ENCODE peak calls at places on chromosomes 6 and 20, in six cellular contexts. Z, R, J, X, G and D are unnamed samples.
A peak's percentile ranks its signal among the peaks of the same experiment; 100 is the strongest.

GRCh38 chr6:40950986-40951730 is 87.9 kb downstream of the UNC5CL start:
- DNase-seq in G (peak; percentile 76), X (no peak), J (peak; percentile 79), R (no peak), Z (peak; percentile 42), D (no peak)

GRCh38 chr6:27161115-27161514 is 86.4 kb upstream of the PRSS16 start:
- DNase-seq in Z (peak; percentile 51), G (no peak), X (no peak), J (no peak), R (no peak), D (no peak)

GRCh38 chr6:53359843-53360834 is 11.4 kb upstream of the ELOVL5 start:
- DNase-seq in X (no peak), G (no peak), J (no peak), R (peak; percentile 63), Z (no peak), D (no peak)

GRCh38 chr6:91482498-91482897 is 895.6 kb upstream of the MAP3K7 start:
- DNase-seq in Z (no peak), X (no peak), R (no peak), G (no peak), J (no peak), D (no peak)

GRCh38 chr6:31007694-31008093 is 2.6 kb upstream of the MUC22 start:
- DNase-seq in J (no peak), Z (no peak), G (peak; percentile 76), X (no peak), R (no peak), D (no peak)

GRCh38 chr20:39429716-39430115 is 467.6 kb downstream of the DHX35 start:
- DNase-seq in R (no peak), X (no peak), J (no peak), Z (peak; percentile 65), G (no peak), D (peak; percentile 6)

GRCh38 chr6:53809691-53810090 is 14.9 kb downstream of the LRRC1 start:
- DNase-seq in G (no peak), R (no peak), J (no peak), Z (no peak), X (no peak), D (no peak)

GRCh38 chr6:115396112-115396906 is 664.4 kb downstream of the FRK start:
- DNase-seq in G (no peak), R (no peak), J (peak; percentile 38), X (no peak), Z (no peak), D (no peak)

GRCh38 chr20:36105731-36106226 is 48.8 kb upstream of the EPB41L1 start:
- DNase-seq in Z (no peak), R (no peak), J (no peak), G (no peak), X (no peak), D (no peak)

GRCh38 chr6:31906122-31906521 is 4.2 kb upstream of the ZBTB12 start:
- DNase-seq in R (no peak), J (peak; percentile 66), G (no peak), Z (peak; percentile 70), X (no peak), D (no peak)

GRCh38 chr6:45310118-45310788 is 17.9 kb upstream of the RUNX2 start:
- DNase-seq in J (peak; percentile 47), G (no peak), Z (peak; percentile 51), X (no peak), R (peak; percentile 34), D (no peak)

GRCh38 chr20:40532103-40532502 is 156.9 kb downstream of the MAFB start:
- DNase-seq in X (no peak), J (peak; percentile 82), G (peak; percentile 32), R (no peak), Z (peak; percentile 78), D (peak; percentile 21)

GRCh38 chr20:53202781-53203180 is 230.6 kb downstream of the TSHZ2 start:
- DNase-seq in R (no peak), J (no peak), Z (no peak), X (no peak), G (peak; percentile 56), D (no peak)

GRCh38 chr6:39189915-39190544 is 39.2 kb downstream of the KCNK5 start:
- DNase-seq in Z (peak; percentile 88), J (peak; percentile 92), R (no peak), X (peak; percentile 33), G (peak; percentile 26), D (peak; percentile 93)

GRCh38 chr6:31947070-31947675 is 1.3 kb downstream of the CFB start:
- DNase-seq in J (peak; percentile 35), G (no peak), R (no peak), Z (no peak), X (no peak), D (no peak)

GRCh38 chr20:16020971-16021370 is 552.3 kb downstream of the KIF16B start:
- DNase-seq in X (no peak), R (no peak), Z (no peak), J (no peak), G (peak; percentile 92), D (no peak)

GRCh38 chr6:91376686-91377085 is 789.8 kb upstream of the MAP3K7 start:
- DNase-seq in X (no peak), Z (peak; percentile 8), J (no peak), G (no peak), R (no peak), D (no peak)

GRCh38 chr6:32267035-32267434 is 43.2 kb upstream of the NOTCH4 start:
- DNase-seq in G (no peak), R (no peak), J (no peak), X (no peak), Z (no peak), D (no peak)

GRCh38 chr6:104956663-104957294 is at the start of gene LIN28B:
- DNase-seq in X (no peak), G (no peak), R (no peak), Z (no peak), J (no peak), D (no peak)

GRCh38 chr20:63065911-63066310 is 59.1 kb upstream of the BHLHE23 start:
- DNase-seq in G (no peak), J (no peak), X (no peak), R (no peak), Z (no peak), D (no peak)

GRCh38 chr6:132401120-132401940 is at the start of gene MOXD1:
- DNase-seq in Z (peak; percentile 78), J (peak; percentile 88), R (no peak), G (peak; percentile 35), X (peak; percentile 42), D (peak; percentile 20)

GRCh38 chr20:2800590-2801458 is at the start of gene CPXM1:
- DNase-seq in X (no peak), G (no peak), J (peak; percentile 93), Z (peak; percentile 86), R (no peak), D (peak; percentile 81)

GRCh38 chr6:6685249-6685667 is 96.7 kb downstream of the LY86 start:
- DNase-seq in Z (no peak), R (no peak), X (no peak), J (no peak), G (no peak), D (no peak)

GRCh38 chr6:141464490-141464889 is 668.2 kb upstream of the GJE1 start:
- DNase-seq in Z (no peak), R (peak; percentile 29), X (no peak), J (no peak), G (peak; percentile 4), D (no peak)

GRCh38 chr20:38566199-38566598 is 14.8 kb upstream of the ADIG start:
- DNase-seq in Z (no peak), X (no peak), J (no peak), R (no peak), G (no peak), D (no peak)

GRCh38 chr20:45892049-45892816 is 1.1 kb downstream of the CTSA start:
- DNase-seq in Z (peak; percentile 21), G (peak; percentile 24), X (no peak), J (peak; percentile 63), R (no peak), D (peak; percentile 35)

GRCh38 chr20:25270829-25271251 is 23.0 kb downstream of the PYGB start:
- DNase-seq in X (peak; percentile 6), J (no peak), R (no peak), G (no peak), Z (no peak), D (peak; percentile 5)

GRCh38 chr6:151695181-151695580 is 112.3 kb upstream of the ESR1 start:
- DNase-seq in R (no peak), X (no peak), G (peak; percentile 78), Z (no peak), J (no peak), D (no peak)

GRCh38 chr6:100152201-100152600 is 158.2 kb upstream of the MCHR2 start:
- DNase-seq in R (no peak), Z (no peak), J (no peak), X (no peak), G (no peak), D (no peak)

GRCh38 chr6:3228046-3228671 is 706 bp upstream of the TUBB2B start:
- DNase-seq in R (no peak), G (no peak), J (peak; percentile 94), Z (peak; percentile 88), X (no peak), D (peak; percentile 83)
- H3K4me3 ChIP-seq in R (peak overlapping the region; percentile 32), G (no peak overlapping the region), J (peak overlapping the region; percentile 89), Z (peak overlapping the region; percentile 93), X (peak overlapping the region; percentile 64), D (peak overlapping the region; percentile 74)

GRCh38 chr6:149782337-149782736 is 32.8 kb downstream of the PCMT1 start:
- DNase-seq in X (no peak), R (no peak), J (no peak), Z (no peak), G (no peak), D (no peak)

GRCh38 chr6:149783551-149783950 is 34.0 kb downstream of the PCMT1 start:
- DNase-seq in J (no peak), R (no peak), G (no peak), Z (no peak), X (no peak), D (no peak)

GRCh38 chr6:149777624-149778023 is 28.1 kb downstream of the PCMT1 start:
- DNase-seq in J (no peak), X (no peak), Z (no peak), R (no peak), G (no peak), D (no peak)

GRCh38 chr6:149781715-149782114 is 32.2 kb downstream of the PCMT1 start:
- DNase-seq in J (no peak), G (no peak), X (no peak), Z (no peak), R (no peak), D (no peak)

DNA sequence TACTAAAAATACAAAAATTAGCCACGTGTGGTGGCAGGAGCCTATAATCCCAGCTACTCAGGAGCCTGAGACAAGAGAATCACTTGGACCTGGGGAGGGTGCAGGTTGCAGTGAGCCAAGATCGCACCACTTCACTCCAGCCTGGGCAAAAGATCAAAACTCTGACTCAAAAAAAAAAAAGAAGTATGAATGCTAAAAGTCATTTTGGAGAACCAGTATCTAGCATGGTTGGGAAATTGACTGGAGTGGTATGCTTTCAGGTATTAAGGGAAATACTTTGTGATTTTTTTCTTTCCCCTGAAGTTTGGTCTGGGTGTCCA is 30.1 kb downstream of the PCMT1 start:
- DNase-seq in J (no peak), X (no peak), Z (no peak), R (no peak), G (no peak), D (no peak)
- H3K36me3 ChIP-seq in J (peaks cover 77% of the 10 kb centered on the region), X (no peaks in the 10 kb centered on the region), Z (peaks cover 22% of the 10 kb centered on the region), R (peaks cover 3% of the 10 kb centered on the region), G (peaks cover 27% of the 10 kb centered on the region), D (peaks cover 53% of the 10 kb centered on the region)

GRCh38 chr20:50745634-50746137 is 14.3 kb downstream of the PARD6B start:
- DNase-seq in X (no peak), J (peak; percentile 2), R (no peak), Z (no peak), G (peak; percentile 62), D (no peak)
- H3K27ac ChIP-seq in X (peak overlapping the region; percentile 92), J (no peak overlapping the region), R (no peak overlapping the region), Z (no peak overlapping the region), G (peak overlapping the region; percentile 65), D (no peak overlapping the region)

GRCh38 chr6:96816182-96816888 is 20.9 kb downstream of the GPR63 start:
- DNase-seq in J (peak; percentile 70), X (no peak), R (no peak), Z (peak; percentile 67), G (no peak), D (peak; percentile 17)
- H3K4me3 ChIP-seq in J (peak overlapping the region; percentile 55), X (no peak overlapping the region), R (no peak overlapping the region), Z (peak overlapping the region; percentile 29), G (no peak overlapping the region), D (no peak overlapping the region)